ENCODE peak calls at places on chromosomes 13 and 19, in seven cellular contexts. K, C, M, A, B, R and L are unnamed samples.

GRCh38 chr19:13163609-13164364 is 13.6 kb downstream of the IER2 start:
- DNase-seq in B (peak), A (no peak), R (peak), C (peak), M (peak), K (peak), L (peak)

GRCh38 chr19:920051-920857 is 3.1 kb downstream of the KISS1R start:
- DNase-seq in M (no peak), K (no peak), R (peak), A (peak), B (no peak), C (peak), L (no peak)

GRCh38 chr13:72141845-72142470 is 275.0 kb upstream of the DACH1 start:
- DNase-seq in A (no peak), M (no peak), R (no peak), C (no peak), K (no peak), B (no peak), L (no peak)

GRCh38 chr19:38023245-38023644 is 116.2 kb downstream of the SIPA1L3 start:
- DNase-seq in B (no peak), M (no peak), K (no peak), A (no peak), C (no peak), R (no peak), L (no peak)

GRCh38 chr13:89115307-89115706 is 1444.1 kb downstream of the SLITRK5 start:
- DNase-seq in R (no peak), C (no peak), K (no peak), A (no peak), M (no peak), B (no peak), L (no peak)

GRCh38 chr13:80399340-80400163 is 58.6 kb upstream of the SPRY2 start:
- DNase-seq in M (no peak), B (no peak), R (no peak), A (no peak), K (no peak), C (no peak), L (no peak)

GRCh38 chr13:42594577-42595571 is 20.9 kb downstream of the TNFSF11 start:
- DNase-seq in C (peak), K (no peak), B (no peak), A (peak), M (no peak), R (peak), L (peak)

GRCh38 chr13:110365876-110366275 is 58.8 kb downstream of the COL4A2 start:
- DNase-seq in C (no peak), A (no peak), M (no peak), K (no peak), R (no peak), B (no peak), L (no peak)

GRCh38 chr13:113138792-113139551 is 16.4 kb downstream of the F10 start:
- DNase-seq in A (no peak), C (no peak), B (no peak), R (no peak), M (no peak), K (no peak), L (no peak)

GRCh38 chr13:111947876-111948275 is 119.1 kb upstream of the SOX1 start:
- DNase-seq in A (no peak), M (no peak), B (no peak), R (no peak), K (no peak), C (no peak), L (no peak)

GRCh38 chr19:30023330-30023729 is 81.3 kb downstream of the URI1 start:
- DNase-seq in M (no peak), B (no peak), K (no peak), R (no peak), C (no peak), A (no peak), L (no peak)

GRCh38 chr19:55676384-55676783 is 1.4 kb downstream of the EPN1 start:
- DNase-seq in R (no peak), K (no peak), C (no peak), B (no peak), A (no peak), M (no peak), L (no peak)

GRCh38 chr13:101425156-101425471 is 8.8 kb upstream of the NALCN start:
- DNase-seq in C (no peak), B (no peak), K (no peak), A (no peak), R (no peak), M (no peak), L (no peak)

GRCh38 chr19:29672933-29673336 is 7.7 kb downstream of the PLEKHF1 start:
- DNase-seq in R (peak), B (no peak), M (no peak), C (peak), A (peak), K (peak), L (no peak)

GRCh38 chr13:113305208-113305607 is 8.2 kb downstream of the LAMP1 start:
- DNase-seq in R (no peak), A (no peak), B (no peak), K (no peak), M (no peak), C (no peak), L (no peak)

GRCh38 chr13:99218545-99218944 is 17.9 kb downstream of the UBAC2 start:
- DNase-seq in A (no peak), C (no peak), R (no peak), B (peak), M (peak), K (no peak), L (peak)

GRCh38 chr19:13015361-13016231 is 20.3 kb downstream of the NFIX start:
- DNase-seq in C (no peak), M (no peak), K (no peak), B (peak), R (no peak), A (no peak), L (no peak)

GRCh38 chr13:62119739-62120700 is 704.4 kb upstream of the PCDH20 start:
- DNase-seq in K (no peak), B (no peak), M (no peak), R (no peak), C (no peak), A (no peak), L (no peak)

GRCh38 chr19:3374369-3375112 is 8.2 kb downstream of the NFIC start:
- DNase-seq in A (no peak), C (no peak), K (no peak), R (no peak), B (peak), M (peak), L (no peak)

GRCh38 chr13:46684287-46685001 is 112.5 kb downstream of the ESD start:
- DNase-seq in K (no peak), C (no peak), M (no peak), A (no peak), B (no peak), R (no peak), L (no peak)

GRCh38 chr19:44635581-44636438 is 7.9 kb upstream of the PVR start:
- DNase-seq in A (no peak), B (no peak), R (no peak), K (no peak), M (no peak), C (no peak), L (no peak)

GRCh38 chr13:50887153-50887552 is 22.4 kb upstream of the RNASEH2B start:
- DNase-seq in R (no peak), B (no peak), K (no peak), C (no peak), A (no peak), M (no peak), L (no peak)

GRCh38 chr13:101751488-101751887 is 299.0 kb downstream of the ITGBL1 start:
- DNase-seq in B (no peak), K (no peak), C (no peak), M (no peak), R (no peak), A (no peak), L (no peak)

GRCh38 chr19:53801257-53801656 is 22.9 kb downstream of the NLRP12 start:
- DNase-seq in C (no peak), B (no peak), M (no peak), R (no peak), K (no peak), A (no peak), L (no peak)

GRCh38 chr19:38375748-38376147 is 1.4 kb downstream of the PSMD8 start:
- DNase-seq in R (no peak), M (peak), A (no peak), K (no peak), B (no peak), C (no peak), L (no peak)

GRCh38 chr13:86052141-86052540 is 252.9 kb upstream of the SLITRK6 start:
- DNase-seq in A (no peak), R (no peak), M (no peak), B (no peak), C (no peak), K (no peak), L (no peak)

GRCh38 chr13:108200781-108201398 is 14.4 kb downstream of the LIG4 start:
- DNase-seq in B (no peak), A (no peak), K (no peak), M (no peak), R (no peak), C (no peak), L (no peak)

GRCh38 chr19:54189020-54189667 is at the start of gene MBOAT7:
- DNase-seq in C (no peak), M (no peak), B (no peak), R (no peak), K (no peak), A (no peak), L (no peak)

GRCh38 chr19:45653634-45654033 is 14.4 kb upstream of the GIPR start:
- DNase-seq in R (no peak), A (no peak), M (no peak), B (no peak), K (no peak), C (no peak), L (no peak)

GRCh38 chr19:44732235-44733014 is 16.1 kb upstream of the BCL3 start:
- DNase-seq in A (no peak), R (no peak), M (no peak), K (no peak), B (no peak), C (no peak), L (no peak)

GRCh38 chr13:48624858-48625257 is 28.9 kb upstream of the CYSLTR2 start:
- DNase-seq in B (no peak), C (no peak), M (no peak), R (no peak), K (no peak), A (no peak), L (no peak)

GRCh38 chr19:54299126-54299498 is 13.9 kb downstream of the LILRA5 start:
- DNase-seq in C (no peak), B (no peak), A (no peak), R (no peak), K (no peak), M (no peak), L (no peak)

GRCh38 chr19:14555918-14556661 is 15.8 kb downstream of the NDUFB7 start:
- DNase-seq in C (no peak), K (no peak), R (no peak), A (no peak), B (no peak), M (no peak), L (no peak)

GRCh38 chr13:45512148-45512498 is 47.4 kb downstream of the COG3 start:
- DNase-seq in C (no peak), R (no peak), A (no peak), M (no peak), B (no peak), K (no peak), L (no peak)

GRCh38 chr13:52353116-52353718 is 52.8 kb downstream of the THSD1 start:
- DNase-seq in B (no peak), C (no peak), R (no peak), A (no peak), M (no peak), K (no peak), L (no peak)

GRCh38 chr13:28320884-28321574 is 173.9 kb downstream of the FLT1 start:
- DNase-seq in A (no peak), R (no peak), B (no peak), M (no peak), C (no peak), K (no peak), L (no peak)

GRCh38 chr13:52703482-52703881 is 36.1 kb downstream of the CNMD start:
- DNase-seq in R (no peak), A (no peak), C (no peak), K (no peak), B (no peak), M (no peak), L (no peak)

GRCh38 chr19:1312732-1313694 is 27.3 kb downstream of the EFNA2 start:
- DNase-seq in R (no peak), K (no peak), C (no peak), M (no peak), B (no peak), A (no peak), L (no peak)